ENCODE peak calls at places on chromosome 22, in seven cellular contexts. I is sigmoid colon; D is T-helper 1 cell; X is activated naive CD4-positive, alpha-beta T cell; F is naive thymus-derived CD4-positive, alpha-beta T cell; T is stimulated activated CD4-positive, alpha-beta T cell treated with anti-CD3 and anti-CD28 coated beads, Interleukin-15, amount 100 ng/mL, for 1 hour; O is cardiac fibroblast. Y is an unnamed sample.

GRCh38 chr22:27399161-27399560 is 402.4 kb downstream of the MN1 start:
- DNase-seq in I (no peak), D (no peak), X (no peak), F (no peak), T (no peak), O (peak), Y (no peak)

GRCh38 chr22:22974156-22974555 is 86.5 kb downstream of the IGLL5 start:
- DNase-seq in I (no peak), D (no peak), X (no peak), F (no peak), T (no peak), O (no peak), Y (no peak)

GRCh38 chr22:24429411-24430365 is 2.3 kb downstream of the ADORA2A start:
- DNase-seq in I (peak), D (peak), X (no peak), F (peak), T (no peak), O (peak), Y (no peak)

GRCh38 chr22:17159504-17159951 is 451 bp upstream of the HDHD5 start:
- DNase-seq in I (peak), D (peak), X (peak), F (no peak), T (no peak), O (peak), Y (peak)

GRCh38 chr22:47656806-47657205 is 894.4 kb downstream of the TBC1D22A start:
- DNase-seq in I (no peak), D (no peak), X (no peak), F (no peak), T (no peak), O (no peak), Y (no peak)

GRCh38 chr22:30435674-30436126 is 10.1 kb downstream of the MTFP1 start:
- DNase-seq in I (no peak), D (peak), X (peak), F (peak), T (peak), O (no peak), Y (no peak)

GRCh38 chr22:18044548-18045271 is 20.3 kb upstream of the MICAL3 start:
- DNase-seq in I (no peak), D (no peak), X (no peak), F (no peak), T (no peak), O (peak), Y (peak)

GRCh38 chr22:37228106-37229011 is 15.7 kb downstream of the RAC2 start:
- DNase-seq in I (no peak), D (peak), X (no peak), F (no peak), T (no peak), O (peak), Y (no peak)

GRCh38 chr22:35525687-35526332 is 14.8 kb upstream of the RASD2 start:
- DNase-seq in I (peak), D (no peak), X (no peak), F (no peak), T (no peak), O (no peak), Y (no peak)

GRCh38 chr22:46031066-46031465 is 54.1 kb upstream of the WNT7B start:
- DNase-seq in I (peak), D (no peak), X (no peak), F (no peak), T (no peak), O (no peak), Y (no peak)

GRCh38 chr22:31973739-31974138 is 29.4 kb downstream of the YWHAH start:
- DNase-seq in I (no peak), D (no peak), X (no peak), F (no peak), T (no peak), O (no peak), Y (no peak)

GRCh38 chr22:30250713-30251267 is 4.2 kb upstream of the LIF start:
- DNase-seq in I (no peak), D (no peak), X (no peak), F (no peak), T (no peak), O (no peak), Y (no peak)

GRCh38 chr22:49645791-49646550 is 181.7 kb downstream of the BRD1 start:
- DNase-seq in I (no peak), D (no peak), X (no peak), F (no peak), T (no peak), O (no peak), Y (no peak)

GRCh38 chr22:22655452-22656108 is 11.2 kb downstream of the GGTLC2 start:
- DNase-seq in I (no peak), D (no peak), X (no peak), F (no peak), T (no peak), O (no peak), Y (no peak)

GRCh38 chr22:20751185-20751851 is 22.6 kb upstream of the SERPIND1 start:
- DNase-seq in I (no peak), D (no peak), X (no peak), F (no peak), T (no peak), O (peak), Y (no peak)

GRCh38 chr22:37062366-37062655 is 10.8 kb downstream of the KCTD17 start:
- DNase-seq in I (no peak), D (no peak), X (no peak), F (no peak), T (no peak), O (no peak), Y (no peak)

GRCh38 chr22:35811670-35812069 is 94.0 kb downstream of the APOL5 start:
- DNase-seq in I (no peak), D (no peak), X (no peak), F (no peak), T (no peak), O (no peak), Y (no peak)